ENCODE peak calls at places on chromosomes 7 and 10, in five cellular contexts. I, K, B, F and O are unnamed samples.

GRCh38 chr10:85646312-85646711 is 720.3 kb downstream of the GRID1 start:
- DNase-seq in F (peak), K (no peak), I (peak), B (no peak), O (no peak)

GRCh38 chr7:152354061-152354460 is 81.7 kb downstream of the KMT2C start:
- DNase-seq in K (no peak), F (no peak), I (no peak), B (no peak), O (no peak)

GRCh38 chr10:100607439-100607838 is 71.7 kb downstream of the HIF1AN start:
- DNase-seq in K (no peak), B (no peak), I (no peak), F (no peak), O (no peak)

GRCh38 chr7:158582089-158582456 is 5.5 kb downstream of the PTPRN2 start:
- DNase-seq in K (no peak), B (peak), I (no peak), F (no peak), O (no peak)

GRCh38 chr7:82360591-82361386 is 82.8 kb downstream of the CACNA2D1 start:
- DNase-seq in I (no peak), K (no peak), B (no peak), F (no peak), O (no peak)

GRCh38 chr10:1210667-1211066 is 154.5 kb downstream of the WDR37 start:
- DNase-seq in F (no peak), K (no peak), B (no peak), I (no peak), O (no peak)

GRCh38 chr10:27944005-27944404 is 54.9 kb downstream of the ODAD2 start:
- DNase-seq in B (no peak), F (no peak), K (no peak), I (no peak), O (no peak)

GRCh38 chr7:73811760-73812168 is 19.0 kb upstream of the CLDN4 start:
- DNase-seq in I (no peak), F (peak), B (peak), K (peak), O (peak)

GRCh38 chr10:49539320-49539885 is 482 bp upstream of the ERCC6 start:
- DNase-seq in K (peak), I (no peak), B (no peak), F (peak), O (peak)

GRCh38 chr7:50207682-50208255 is 96.7 kb upstream of the IKZF1 start:
- DNase-seq in F (peak), B (no peak), I (no peak), K (no peak), O (no peak)

GRCh38 chr10:68099736-68100135 is 9.6 kb upstream of the MYPN start:
- DNase-seq in F (no peak), B (no peak), K (no peak), I (no peak), O (no peak)

GRCh38 chr10:9860045-9860444 is 1157.6 kb upstream of the CELF2 start:
- DNase-seq in I (no peak), B (no peak), F (no peak), K (no peak), O (no peak)

GRCh38 chr7:100673942-100674431 is 447 bp downstream of the GNB2 start:
- DNase-seq in F (no peak), I (no peak), B (peak), K (no peak), O (peak)

GRCh38 chr10:93435621-93436385 is 46.3 kb downstream of the MYOF start:
- DNase-seq in K (no peak), I (no peak), B (no peak), F (peak), O (no peak)

GRCh38 chr7:2843191-2843685 is 870 bp downstream of the GNA12 start:
- DNase-seq in K (no peak), B (no peak), I (no peak), F (no peak), O (no peak)

GRCh38 chr10:85152488-85152887 is 824.1 kb downstream of the CCSER2 start:
- DNase-seq in I (no peak), F (no peak), K (no peak), B (no peak), O (no peak)

GRCh38 chr7:73442222-73442902 is 8.8 kb downstream of the FZD9 start:
- DNase-seq in F (no peak), B (no peak), I (no peak), K (no peak), O (no peak)

GRCh38 chr7:457814-458510 is 61.7 kb downstream of the PDGFA start:
- DNase-seq in F (no peak), B (no peak), I (no peak), K (no peak), O (no peak)

GRCh38 chr7:66597472-66597871 is 31.2 kb upstream of the KCTD7 start:
- DNase-seq in I (no peak), B (no peak), K (no peak), F (no peak), O (no peak)

DNA sequence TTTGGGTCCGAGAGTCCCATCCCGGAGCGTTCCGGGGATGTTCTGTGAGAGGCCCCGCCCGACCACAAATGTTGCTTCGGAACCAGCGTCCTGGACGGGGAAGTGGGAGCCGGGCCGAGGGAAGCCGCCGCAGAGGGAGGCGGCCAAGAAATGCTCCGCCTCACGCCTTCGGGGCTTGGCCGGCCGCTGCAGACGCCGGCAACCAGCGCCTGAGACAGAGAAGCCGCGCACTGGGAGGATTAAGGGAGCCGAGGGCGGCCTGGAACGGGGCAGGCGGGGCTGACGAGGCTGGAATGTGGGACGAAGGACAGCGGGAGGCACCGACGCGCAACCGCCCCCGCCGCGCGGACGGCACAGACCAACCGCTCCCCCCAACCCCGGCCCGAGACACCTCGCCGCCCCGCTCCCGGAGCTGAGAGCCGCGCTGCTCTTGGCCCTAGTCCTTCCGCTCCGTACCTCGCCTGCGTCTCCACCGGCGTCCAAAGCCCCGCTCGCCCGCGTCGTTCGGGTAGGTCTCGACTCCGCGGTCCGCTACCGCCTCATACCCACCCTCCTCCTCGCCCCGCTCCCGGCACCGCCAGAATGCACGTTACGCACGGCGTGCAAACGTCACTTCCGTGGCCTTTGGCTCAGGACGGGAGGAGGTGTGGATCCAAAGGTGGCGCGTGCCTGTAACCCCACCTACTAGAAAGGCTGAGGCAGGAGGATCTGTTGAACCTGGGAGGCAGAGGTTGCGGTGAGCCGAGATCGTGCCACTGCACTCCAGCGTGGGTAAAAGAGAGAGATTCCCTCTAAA is 36.7 kb upstream of the KCTD7 start:
- DNase-seq in B (peak), I (peak), K (peak), F (peak), O (peak)
- TF ChIP-seq CTCF in B (no peak), I (no peak), K (no peak), F (no peak), O (no peak)

GRCh38 chr10:123942114-123942513 is 50.5 kb upstream of the CPXM2 start:
- DNase-seq in F (no peak), B (no peak), K (no peak), I (no peak), O (no peak)
- H3K27ac ChIP-seq in F (no peak), B (no peak), K (no peak), I (no peak), O (no peak)

DNA sequence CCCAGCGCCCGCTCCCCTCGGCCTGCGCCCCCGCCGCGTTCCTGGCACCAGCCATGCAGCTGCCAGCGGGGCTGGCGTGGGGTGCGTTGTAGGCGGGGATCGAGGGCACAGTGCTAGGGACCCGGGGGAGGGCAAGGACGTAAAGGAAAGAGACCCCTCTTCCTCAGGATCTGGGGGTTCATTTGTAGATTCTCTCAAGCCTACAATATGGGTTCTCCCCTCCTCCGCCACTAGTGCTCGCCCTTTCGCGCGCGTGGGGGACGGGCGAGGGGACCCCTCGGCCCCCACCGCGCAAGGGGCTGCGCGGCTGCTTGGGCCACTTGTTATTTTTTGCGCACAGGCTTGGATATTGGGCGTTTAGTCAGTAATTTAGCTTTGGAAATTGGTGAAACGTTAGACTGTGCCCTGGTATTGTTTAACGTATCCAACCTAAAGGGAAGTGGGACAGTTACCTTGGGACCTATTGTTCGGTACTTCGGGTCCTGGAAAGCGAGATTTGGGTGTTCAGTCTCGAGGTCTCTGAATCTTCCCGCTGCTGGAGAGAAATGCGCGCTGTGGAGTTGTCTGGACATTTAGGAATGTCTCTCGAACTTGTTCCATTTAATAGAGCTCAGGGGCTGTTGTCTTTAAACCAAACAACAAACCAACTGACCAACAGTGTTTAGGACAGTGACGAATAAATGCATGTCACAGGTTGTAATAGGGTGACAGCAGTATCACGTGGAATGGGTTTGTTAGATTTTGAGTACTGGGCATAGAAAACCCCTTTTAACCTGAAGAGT is 815 bp downstream of the CDK14 start:
- DNase-seq in I (no peak), F (peak), B (no peak), K (no peak), O (no peak)
- TF ChIP-seq CTCF in I (no peak), F (no peak), B (no peak), K (no peak), O (no peak)

DNA sequence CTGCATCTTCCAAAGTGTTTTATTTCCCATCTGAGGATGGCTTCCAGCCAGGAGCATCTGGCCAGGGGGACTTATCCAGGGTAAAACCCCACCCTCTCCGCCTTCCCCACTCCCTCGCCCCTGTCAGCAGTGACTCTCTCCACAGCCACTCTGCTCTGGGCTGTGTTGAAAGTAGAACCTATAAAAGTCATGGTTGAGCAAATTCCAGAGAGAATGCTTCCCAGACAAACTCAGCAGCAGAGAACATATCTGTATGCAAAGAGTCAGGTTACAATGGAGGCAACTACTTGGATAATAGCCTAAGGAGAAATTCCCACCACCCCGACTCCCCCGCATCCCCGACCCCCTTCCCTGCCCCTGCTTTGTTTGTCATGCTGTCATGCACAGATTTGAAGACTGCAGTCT is 110.9 kb upstream of the ANLN start:
- DNase-seq in B (no peak), F (peak), I (no peak), K (no peak), O (no peak)
- H3K27ac ChIP-seq in B (no peak), F (peak), I (no peak), K (peak), O (no peak)

GRCh38 chr10:16049050-16049449 is 188.7 kb upstream of the MINDY3 start:
- DNase-seq in B (no peak), K (no peak), I (no peak), F (no peak), O (no peak)
- TF ChIP-seq CTCF in B (no peak), K (no peak), I (no peak), F (peak), O (no peak)

DNA sequence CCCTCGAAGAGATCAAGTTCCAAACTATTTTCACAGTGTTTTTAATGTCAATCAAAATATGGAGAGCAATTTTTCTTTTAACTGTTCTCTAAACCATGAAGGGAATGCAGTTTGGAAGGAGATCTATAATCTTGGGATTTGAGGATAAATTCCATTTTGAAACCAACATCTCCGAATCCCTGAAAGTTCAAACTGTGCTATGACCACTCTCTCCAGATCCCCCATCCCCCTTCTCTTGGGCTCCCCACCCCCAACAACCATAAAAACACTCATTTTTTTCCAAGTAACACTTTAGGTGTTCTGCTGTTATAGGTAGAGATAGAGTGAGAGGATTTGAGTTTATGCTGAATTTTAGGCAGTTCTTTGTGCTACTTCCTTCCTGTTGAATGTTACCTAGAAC is 1.7 kb downstream of the CALD1 start:
- DNase-seq in I (no peak), K (no peak), F (no peak), B (no peak), O (no peak)
- H3K27ac ChIP-seq in I (peak), K (no peak), F (no peak), B (peak), O (no peak)